ENCODE peak calls at places on chromosome 12, in nine cellular contexts. Q, Y, T, I, W, P, R, N and V are unnamed samples.

GRCh38 chr12:132018193-132018916 is 68.6 kb downstream of the EP400 start:
- DNase-seq in Q (peak), Y (no peak), T (no peak), I (no peak), W (peak), P (no peak), R (no peak), N (no peak), V (no peak)

GRCh38 chr12:96846313-96846712 is 60.7 kb upstream of the NEDD1 start:
- DNase-seq in Q (no peak), Y (no peak), T (no peak), I (no peak), W (no peak), P (no peak), R (no peak), N (no peak), V (no peak)

GRCh38 chr12:71755146-71755892 is 656 bp downstream of the RAB21 start:
- DNase-seq in Q (peak), Y (peak), T (no peak), I (no peak), W (peak), P (peak), R (peak), N (no peak), V (no peak)

GRCh38 chr12:108141600-108142145 is 12.6 kb downstream of the WSCD2 start:
- DNase-seq in Q (no peak), Y (no peak), T (no peak), I (no peak), W (no peak), P (no peak), R (no peak), N (no peak), V (no peak)

GRCh38 chr12:34396006-34396860 is 373.9 kb downstream of the ALG10 start:
- DNase-seq in Q (no peak), Y (no peak), T (no peak), I (no peak), W (peak), P (no peak), R (no peak), N (no peak), V (no peak)

GRCh38 chr12:68375701-68376469 is 43.7 kb upstream of the MDM1 start:
- DNase-seq in Q (no peak), Y (peak), T (no peak), I (peak), W (no peak), P (no peak), R (no peak), N (no peak), V (no peak)

GRCh38 chr12:54431911-54432814 is 13.1 kb upstream of the ITGA5 start:
- DNase-seq in Q (peak), Y (no peak), T (no peak), I (no peak), W (no peak), P (no peak), R (no peak), N (no peak), V (no peak)

GRCh38 chr12:122097641-122098364 is 19.2 kb downstream of the MLXIP start:
- DNase-seq in Q (no peak), Y (no peak), T (no peak), I (peak), W (no peak), P (no peak), R (no peak), N (no peak), V (peak)

GRCh38 chr12:95731519-95731958 is 59.0 kb downstream of the NTN4 start:
- DNase-seq in Q (no peak), Y (no peak), T (no peak), I (no peak), W (no peak), P (no peak), R (no peak), N (no peak), V (no peak)

GRCh38 chr12:94706250-94706661 is 55.9 kb upstream of the TMCC3 start:
- DNase-seq in Q (no peak), Y (peak), T (no peak), I (no peak), W (no peak), P (no peak), R (no peak), N (no peak), V (no peak)

GRCh38 chr12:66060361-66060907 is 70.1 kb downstream of the LLPH start:
- DNase-seq in Q (no peak), Y (no peak), T (no peak), I (no peak), W (no peak), P (no peak), R (no peak), N (no peak), V (no peak)

GRCh38 chr12:33427071-33427470 is 12.5 kb downstream of the SYT10 start:
- DNase-seq in Q (no peak), Y (no peak), T (no peak), I (no peak), W (no peak), P (no peak), R (no peak), N (no peak), V (no peak)

GRCh38 chr12:56104815-56105476 is 587 bp downstream of the PA2G4 start:
- DNase-seq in Q (no peak), Y (no peak), T (no peak), I (no peak), W (peak), P (no peak), R (no peak), N (no peak), V (no peak)

GRCh38 chr12:93783827-93784226 is 106.7 kb downstream of the CRADD start:
- DNase-seq in Q (no peak), Y (no peak), T (no peak), I (no peak), W (peak), P (no peak), R (no peak), N (no peak), V (no peak)

GRCh38 chr12:98355322-98355721 is 160.1 kb upstream of the TMPO start:
- DNase-seq in Q (peak), Y (peak), T (no peak), I (no peak), W (no peak), P (no peak), R (no peak), N (no peak), V (no peak)

GRCh38 chr12:49413796-49414195 is 46.5 kb downstream of the SPATS2 start:
- DNase-seq in Q (no peak), Y (no peak), T (no peak), I (no peak), W (no peak), P (no peak), R (no peak), N (no peak), V (no peak)

GRCh38 chr12:32390572-32391219 is 8.7 kb upstream of the FGD4 start:
- DNase-seq in Q (no peak), Y (peak), T (no peak), I (no peak), W (peak), P (no peak), R (no peak), N (no peak), V (no peak)

GRCh38 chr12:77845831-77846230 is 15.1 kb downstream of the NAV3 start:
- DNase-seq in Q (no peak), Y (peak), T (no peak), I (no peak), W (no peak), P (no peak), R (no peak), N (peak), V (no peak)

GRCh38 chr12:93380480-93381121 is 2.9 kb downstream of the NUDT4 start:
- DNase-seq in Q (no peak), Y (no peak), T (no peak), I (no peak), W (no peak), P (no peak), R (no peak), N (no peak), V (no peak)

GRCh38 chr12:91551242-91551641 is 368.6 kb upstream of the DCN start:
- DNase-seq in Q (no peak), Y (no peak), T (no peak), I (no peak), W (no peak), P (no peak), R (no peak), N (no peak), V (no peak)

GRCh38 chr12:6423267-6424007 is 21.3 kb upstream of the CD27 start:
- DNase-seq in Q (peak), Y (peak), T (peak), I (peak), W (peak), P (peak), R (peak), N (peak), V (peak)

GRCh38 chr12:48336066-48336465 is 14.7 kb downstream of the ZNF641 start:
- DNase-seq in Q (no peak), Y (no peak), T (no peak), I (no peak), W (no peak), P (no peak), R (no peak), N (no peak), V (no peak)

GRCh38 chr12:2129076-2129475 is 76.3 kb downstream of the CACNA1C start:
- DNase-seq in Q (peak), Y (no peak), T (no peak), I (no peak), W (no peak), P (peak), R (no peak), N (no peak), V (no peak)

GRCh38 chr12:101027200-101027599 is 182.8 kb downstream of the SLC5A8 start:
- DNase-seq in Q (no peak), Y (no peak), T (no peak), I (no peak), W (no peak), P (no peak), R (no peak), N (no peak), V (no peak)

GRCh38 chr12:46372852-46373302 is 304 bp upstream of the SLC38A2 start:
- DNase-seq in Q (no peak), Y (no peak), T (no peak), I (no peak), W (no peak), P (no peak), R (no peak), N (no peak), V (no peak)

GRCh38 chr12:12645485-12645884 is 33.8 kb downstream of the CREBL2 start:
- DNase-seq in Q (peak), Y (peak), T (no peak), I (peak), W (peak), P (no peak), R (peak), N (no peak), V (no peak)

GRCh38 chr12:5898874-5899273 is 46.2 kb downstream of the ANO2 start:
- DNase-seq in Q (no peak), Y (no peak), T (no peak), I (no peak), W (no peak), P (no peak), R (no peak), N (no peak), V (no peak)

GRCh38 chr12:43011383-43011926 is 421.9 kb upstream of the PRICKLE1 start:
- DNase-seq in Q (no peak), Y (no peak), T (no peak), I (no peak), W (no peak), P (no peak), R (no peak), N (no peak), V (no peak)

GRCh38 chr12:42617622-42618021 is 28.1 kb upstream of the PRICKLE1 start:
- DNase-seq in Q (no peak), Y (no peak), T (peak), I (no peak), W (no peak), P (no peak), R (no peak), N (no peak), V (no peak)

GRCh38 chr12:116693259-116694227 is 44.3 kb downstream of the SPRING1 start:
- DNase-seq in Q (no peak), Y (no peak), T (no peak), I (peak), W (no peak), P (no peak), R (no peak), N (no peak), V (peak)

GRCh38 chr12:26238341-26239126 is 43.2 kb downstream of the SSPN start:
- DNase-seq in Q (no peak), Y (no peak), T (no peak), I (no peak), W (no peak), P (no peak), R (no peak), N (no peak), V (no peak)

GRCh38 chr12:25501565-25501964 is 51.5 kb downstream of the LMNTD1 start:
- DNase-seq in Q (peak), Y (peak), T (no peak), I (no peak), W (no peak), P (no peak), R (no peak), N (no peak), V (no peak)

GRCh38 chr12:78002878-78003277 is 172.2 kb downstream of the NAV3 start:
- DNase-seq in Q (no peak), Y (no peak), T (no peak), I (peak), W (no peak), P (no peak), R (no peak), N (no peak), V (no peak)

GRCh38 chr12:116601933-116602809 is 43.0 kb downstream of the MAP1LC3B2 start:
- DNase-seq in Q (no peak), Y (no peak), T (no peak), I (no peak), W (no peak), P (no peak), R (no peak), N (no peak), V (no peak)